ENCODE peak calls at places on chromosomes 6 and 20, in ten cellular contexts. R is right cardiac atrium; B is D341Med; D is ACHN; E is Daoy; O is spleen; A is heart left ventricle; F is CD8-positive, alpha-beta memory T cell; Y is renal cortical epithelial cell; Z is lung. N is an unnamed sample.
A peak's percentile ranks its signal among the peaks of the same experiment; 100 is the strongest.

GRCh38 chr20:63312690-63313348 is 19.8 kb downstream of the COL20A1 start:
- DNase-seq in R (peak; percentile 90), B (no peak), O (peak; percentile 36), A (peak; percentile 61), D (no peak), Y (no peak), F (no peak), E (no peak), Z (peak; percentile 50), N (no peak)

GRCh38 chr6:3665608-3666007 is 85.9 kb downstream of the PXDC1 start:
- DNase-seq in R (no peak), F (no peak), E (no peak), Y (no peak), D (no peak), Z (no peak), A (no peak), B (no peak), O (no peak), N (no peak)

GRCh38 chr6:57158658-57159057 is 13.5 kb upstream of the BAG2 start:
- DNase-seq in R (no peak), O (no peak), Z (no peak), E (peak; percentile 21), B (no peak), D (no peak), Y (peak; percentile 9), F (no peak), A (no peak), N (no peak)

GRCh38 chr20:872855-873520 is 39.5 kb downstream of the FAM110A start:
- DNase-seq in E (no peak), F (no peak), B (no peak), O (peak; percentile 51), Y (no peak), R (no peak), A (no peak), D (no peak), Z (no peak), N (no peak)

GRCh38 chr6:147448212-147448611 is 60.3 kb upstream of the SAMD5 start:
- DNase-seq in A (no peak), O (peak; percentile 50), F (no peak), Z (no peak), D (no peak), E (peak; percentile 66), Y (peak; percentile 18), B (no peak), R (no peak), N (no peak)

GRCh38 chr6:47633141-47633540 is 65.2 kb upstream of the ADGRF4 start:
- DNase-seq in A (no peak), F (no peak), Z (no peak), E (peak; percentile 16), D (peak; percentile 36), R (no peak), O (no peak), Y (peak; percentile 59), B (peak; percentile 36), N (peak; percentile 15)

GRCh38 chr6:145732788-145733187 is 2.5 kb downstream of the EPM2A start:
- DNase-seq in B (no peak), Z (no peak), D (no peak), E (no peak), F (no peak), R (no peak), A (no peak), Y (no peak), O (no peak), N (no peak)

GRCh38 chr6:112372213-112372806 is 25.2 kb downstream of the RFPL4B start:
- DNase-seq in A (no peak), F (no peak), R (no peak), D (peak; percentile 20), B (peak; percentile 34), Z (no peak), Y (peak; percentile 38), O (no peak), E (no peak), N (no peak)

GRCh38 chr20:44460795-44461141 is 14.9 kb upstream of the TTPAL start:
- DNase-seq in F (no peak), D (peak; percentile 46), E (peak; percentile 19), O (no peak), B (no peak), Z (no peak), R (no peak), A (no peak), Y (peak; percentile 41), N (peak; percentile 70)

GRCh38 chr20:49942303-49942702 is 6.1 kb downstream of the RNF114 start:
- DNase-seq in F (no peak), E (no peak), O (no peak), R (no peak), B (no peak), A (no peak), Z (no peak), D (no peak), Y (no peak), N (no peak)

GRCh38 chr6:22873531-22874136 is 304.3 kb downstream of the HDGFL1 start:
- DNase-seq in B (no peak), E (no peak), D (no peak), Z (no peak), O (no peak), R (no peak), Y (no peak), F (no peak), A (no peak), N (no peak)

GRCh38 chr20:20226554-20226953 is 141.3 kb upstream of the INSM1 start:
- DNase-seq in A (no peak), E (no peak), F (no peak), R (no peak), O (no peak), Z (no peak), D (no peak), B (no peak), Y (no peak), N (no peak)

GRCh38 chr6:43226192-43226851 is 3.0 kb downstream of the DNPH1 start:
- DNase-seq in E (no peak), B (peak; percentile 16), Z (no peak), F (no peak), D (no peak), O (no peak), Y (no peak), A (no peak), R (no peak), N (no peak)

GRCh38 chr20:22746957-22747356 is 162.6 kb upstream of the FOXA2 start:
- DNase-seq in B (no peak), A (no peak), R (no peak), O (no peak), Y (no peak), F (no peak), D (no peak), E (no peak), Z (no peak), N (no peak)

GRCh38 chr20:44709797-44710196 is 5.4 kb upstream of the CCN5 start:
- DNase-seq in B (no peak), R (peak; percentile 50), F (no peak), E (no peak), A (no peak), Z (no peak), D (no peak), Y (no peak), O (no peak), N (no peak)

GRCh38 chr20:36856196-36856595 is 19.7 kb upstream of the TLDC2 start:
- DNase-seq in R (no peak), A (peak; percentile 49), Z (no peak), B (no peak), D (no peak), Y (peak; percentile 27), E (peak; percentile 64), O (no peak), F (no peak), N (no peak)

GRCh38 chr6:36514554-36515456 is 32.5 kb downstream of the STK38 start:
- DNase-seq in O (no peak), Y (peak; percentile 95), F (no peak), A (no peak), E (no peak), Z (no peak), B (no peak), R (no peak), D (no peak), N (peak; percentile 50)

GRCh38 chr20:1567392-1568165 is 10.1 kb upstream of the SIRPD start:
- DNase-seq in Y (peak; percentile 99), F (no peak), R (no peak), B (no peak), A (no peak), Z (no peak), D (peak; percentile 93), O (no peak), E (peak; percentile 7), N (peak; percentile 1)